ENCODE peak calls at places on chromosomes 16 and 17, in six cellular contexts. G is breast epithelium, Y is tibial nerve, D is upper lobe of left lung, K is ovary, C is sigmoid colon. R is an unnamed sample. For H3K4me1 and H3K36me3, the result is how much of the 10 kb centered on the place peaks cover.

GRCh38 chr17:80786887-80787286 is 204.8 kb upstream of the CHMP6 start:
- DNase-seq in D (no peak), G (no peak), K (no peak), Y (no peak), C (no peak), R (no peak)

GRCh38 chr17:80036715-80037477 is 454 bp downstream of the CCDC40 start:
- DNase-seq in Y (no peak), G (no peak), C (no peak), D (peak), K (no peak), R (peak)

GRCh38 chr16:73506568-73507056 is 458.7 kb upstream of the ZFHX3 start:
- DNase-seq in D (no peak), C (no peak), Y (no peak), G (no peak), K (no peak), R (no peak)

GRCh38 chr17:75848523-75849303 is 4.5 kb upstream of the UNC13D start:
- DNase-seq in C (peak), K (peak), D (peak), G (peak), Y (peak), R (peak)

GRCh38 chr17:17766351-17767095 is 70.3 kb downstream of the SREBF1 start:
- DNase-seq in D (peak), G (no peak), K (no peak), C (no peak), Y (no peak), R (no peak)

GRCh38 chr17:48261297-48261880 is 153.8 kb downstream of the SNX11 start:
- DNase-seq in K (no peak), Y (no peak), C (no peak), G (no peak), D (no peak), R (no peak)

GRCh38 chr17:7750321-7750821 is 32.8 kb downstream of the DNAH2 start:
- DNase-seq in G (no peak), D (no peak), K (no peak), C (no peak), Y (no peak), R (no peak)

GRCh38 chr16:47916266-47916665 is 239.5 kb downstream of the ABCC12 start:
- DNase-seq in D (no peak), C (no peak), Y (no peak), K (no peak), G (no peak), R (no peak)

GRCh38 chr16:77657016-77657415 is 65.3 kb upstream of the NUDT7 start:
- DNase-seq in Y (no peak), K (no peak), G (no peak), D (no peak), C (no peak), R (no peak)

GRCh38 chr16:49515016-49515415 is 141.4 kb downstream of the C16orf78 start:
- DNase-seq in D (no peak), G (no peak), K (no peak), C (no peak), Y (no peak), R (no peak)

GRCh38 chr17:82943339-82943738 is 103.5 kb upstream of the ZNF750 start:
- DNase-seq in D (peak), G (no peak), K (no peak), C (peak), Y (no peak), R (no peak)

GRCh38 chr17:7295230-7296180 is 1.1 kb upstream of the YBX2 start:
- DNase-seq in D (no peak), G (no peak), K (no peak), Y (no peak), C (no peak), R (no peak)

GRCh38 chr17:40344321-40345160 is 20.0 kb downstream of the GJD3 start:
- DNase-seq in K (no peak), D (no peak), C (no peak), Y (no peak), G (no peak), R (no peak)

GRCh38 chr17:11240041-11240801 is 792 bp upstream of the SHISA6 start:
- DNase-seq in K (no peak), D (peak), G (no peak), C (no peak), Y (peak), R (no peak)

GRCh38 chr16:3953728-3954410 is 73.4 kb upstream of the CREBBP start:
- DNase-seq in Y (no peak), D (peak), K (no peak), G (no peak), C (peak), R (no peak)

GRCh38 chr17:76008630-76009425 is 8.2 kb downstream of the CDK3 start:
- DNase-seq in G (no peak), D (peak), C (no peak), K (no peak), Y (no peak), R (no peak)

GRCh38 chr17:38611070-38611786 is 5.5 kb upstream of the SRCIN1 start:
- DNase-seq in C (no peak), K (no peak), Y (no peak), G (no peak), D (no peak), R (no peak)

GRCh38 chr17:28476076-28476475 is 2.6 kb downstream of the SLC13A2 start:
- DNase-seq in D (no peak), K (no peak), C (peak), Y (no peak), G (peak), R (no peak)

GRCh38 chr16:69834817-69835477 is 72.8 kb downstream of the WWP2 start:
- DNase-seq in D (no peak), G (no peak), Y (no peak), K (no peak), C (no peak), R (no peak)

GRCh38 chr16:68179196-68179795 is 56.6 kb downstream of the ESRP2 start:
- DNase-seq in C (no peak), D (no peak), K (no peak), Y (no peak), G (no peak), R (no peak)

GRCh38 chr17:66373079-66373478 is 70.7 kb downstream of the PRKCA start:
- DNase-seq in D (no peak), G (no peak), K (no peak), C (no peak), Y (no peak), R (no peak)

GRCh38 chr16:14219983-14220382 is 148.9 kb downstream of the MRTFB start:
- DNase-seq in D (no peak), Y (no peak), C (no peak), G (no peak), K (no peak), R (no peak)

GRCh38 chr16:20857281-20857680 is 42.9 kb downstream of the DCUN1D3 start:
- DNase-seq in C (no peak), Y (no peak), G (no peak), K (no peak), D (no peak), R (no peak)

DNA sequence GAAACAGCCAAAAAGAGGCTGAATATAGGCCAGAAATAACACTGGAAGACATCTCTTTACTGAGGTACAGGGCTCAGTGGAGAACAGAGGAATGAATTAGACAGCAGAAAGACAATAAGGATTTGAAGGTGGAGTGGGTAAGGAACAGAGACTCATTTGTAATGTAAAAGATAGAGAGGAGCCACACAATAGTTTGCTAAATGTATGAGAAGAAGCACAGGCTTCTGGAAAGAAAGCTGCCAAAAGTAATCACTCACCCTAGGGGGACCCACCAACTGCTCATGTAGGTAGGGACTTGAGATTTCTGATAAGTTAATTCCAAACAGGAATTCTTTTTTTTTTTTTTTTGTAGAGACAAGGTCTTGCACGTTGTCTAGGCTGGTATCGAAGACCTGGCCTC is 186.8 kb downstream of the AATF start:
- DNase-seq in G (no peak), Y (no peak), C (no peak), K (no peak), D (no peak), R (no peak)
- H3K4me1 ChIP-seq in G (under half), Y (under half), C (under half), K (under half), D (under half), R (under half)

GRCh38 chr16:647173-647902 is 1.8 kb upstream of the WDR90 start:
- DNase-seq in D (peak), G (no peak), K (no peak), Y (no peak), C (no peak), R (no peak)
- H3K27ac ChIP-seq in D (no peak), G (peak), K (no peak), Y (peak), C (peak), R (no peak)

DNA sequence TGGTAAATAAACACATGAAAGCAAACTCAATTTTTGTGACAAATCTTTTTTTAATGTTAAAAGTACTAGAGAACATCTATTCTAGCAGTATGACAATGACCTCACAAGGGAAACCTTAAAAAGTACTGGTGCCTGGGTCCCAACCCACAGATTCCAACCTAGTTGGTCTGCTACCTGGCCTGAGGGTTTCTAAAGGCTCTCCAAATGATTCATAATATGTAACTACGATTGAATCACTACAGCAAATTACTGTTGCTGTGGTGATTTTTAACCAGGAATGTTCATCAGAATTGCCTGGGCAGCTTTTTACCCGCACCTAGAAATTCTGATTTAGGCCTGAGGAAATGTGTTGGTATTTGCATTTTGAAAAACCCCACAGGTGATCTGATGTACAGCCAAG is 26.1 kb downstream of the CDR2 start:
- DNase-seq in Y (no peak), K (no peak), D (no peak), G (no peak), C (no peak), R (no peak)
- H3K36me3 ChIP-seq in Y (under half), K (under half), D (under half), G (under half), C (under half), R (half or more)

GRCh38 chr17:42565523-42566214 is 1.2 kb upstream of the MLX start:
- DNase-seq in K (no peak), Y (no peak), G (no peak), C (no peak), D (no peak), R (no peak)

GRCh38 chr17:42568341-42569111 is 1.6 kb downstream of the MLX start:
- DNase-seq in Y (no peak), D (peak), G (no peak), C (peak), K (no peak), R (no peak)

GRCh38 chr17:42564815-42565522 is 1.9 kb upstream of the MLX start:
- DNase-seq in G (no peak), C (no peak), D (no peak), K (no peak), Y (no peak), R (no peak)

GRCh38 chr17:42566215-42566872 is 556 bp upstream of the MLX start:
- DNase-seq in D (no peak), C (no peak), K (no peak), Y (no peak), G (no peak), R (no peak)

DNA sequence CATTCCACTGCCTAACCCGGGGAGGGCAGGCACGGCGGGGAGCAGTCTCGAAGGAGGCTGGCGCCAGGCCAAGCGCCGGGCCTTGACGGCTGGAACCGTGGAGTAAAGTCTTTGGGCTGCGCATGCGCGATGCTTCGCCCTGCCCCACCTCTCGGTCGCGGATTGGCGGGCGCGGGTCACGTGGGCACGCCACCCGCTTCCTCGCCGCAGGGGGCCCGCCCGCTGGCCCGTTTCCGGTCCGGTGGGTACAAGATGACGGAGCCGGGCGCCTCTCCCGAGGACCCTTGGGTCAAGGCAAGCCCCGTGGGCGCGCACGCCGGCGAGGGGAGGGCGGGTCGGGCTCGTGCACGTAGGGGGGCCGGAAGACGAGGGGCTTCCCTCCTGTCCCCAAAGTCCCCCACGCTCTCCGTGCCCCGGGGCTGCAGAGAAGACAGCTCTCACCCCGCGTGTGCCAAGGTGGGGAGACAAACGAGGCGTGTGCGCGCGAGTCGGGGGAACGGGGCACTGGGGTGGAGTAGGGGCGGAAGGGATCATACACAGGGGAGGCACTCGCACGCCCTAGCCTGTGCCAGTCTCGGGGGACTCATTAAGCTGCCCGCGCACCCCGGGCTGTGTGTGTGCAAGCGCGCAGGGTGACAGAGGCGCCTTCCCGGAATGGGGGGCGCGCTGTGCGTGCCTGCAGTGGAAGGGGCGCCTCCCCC is at the start of gene MLX:
- DNase-seq in G (peak), D (peak), Y (peak), C (peak), K (peak), R (peak)
- H3K4me1 ChIP-seq in G (under half), D (half or more), Y (under half), C (under half), K (under half), R (under half)

GRCh38 chr17:956905-957304 is 22.7 kb downstream of the NXN start:
- DNase-seq in D (no peak), Y (no peak), G (no peak), K (no peak), C (no peak), R (no peak)

GRCh38 chr17:957856-958421 is 21.6 kb downstream of the NXN start:
- DNase-seq in K (no peak), D (no peak), C (no peak), Y (no peak), G (no peak), R (no peak)

GRCh38 chr17:951388-952132 is 28.0 kb downstream of the NXN start:
- DNase-seq in G (no peak), Y (no peak), D (peak), C (peak), K (no peak), R (no peak)

GRCh38 chr17:953767-954166 is 25.8 kb downstream of the NXN start:
- DNase-seq in C (no peak), Y (no peak), D (no peak), K (no peak), G (no peak), R (no peak)

DNA sequence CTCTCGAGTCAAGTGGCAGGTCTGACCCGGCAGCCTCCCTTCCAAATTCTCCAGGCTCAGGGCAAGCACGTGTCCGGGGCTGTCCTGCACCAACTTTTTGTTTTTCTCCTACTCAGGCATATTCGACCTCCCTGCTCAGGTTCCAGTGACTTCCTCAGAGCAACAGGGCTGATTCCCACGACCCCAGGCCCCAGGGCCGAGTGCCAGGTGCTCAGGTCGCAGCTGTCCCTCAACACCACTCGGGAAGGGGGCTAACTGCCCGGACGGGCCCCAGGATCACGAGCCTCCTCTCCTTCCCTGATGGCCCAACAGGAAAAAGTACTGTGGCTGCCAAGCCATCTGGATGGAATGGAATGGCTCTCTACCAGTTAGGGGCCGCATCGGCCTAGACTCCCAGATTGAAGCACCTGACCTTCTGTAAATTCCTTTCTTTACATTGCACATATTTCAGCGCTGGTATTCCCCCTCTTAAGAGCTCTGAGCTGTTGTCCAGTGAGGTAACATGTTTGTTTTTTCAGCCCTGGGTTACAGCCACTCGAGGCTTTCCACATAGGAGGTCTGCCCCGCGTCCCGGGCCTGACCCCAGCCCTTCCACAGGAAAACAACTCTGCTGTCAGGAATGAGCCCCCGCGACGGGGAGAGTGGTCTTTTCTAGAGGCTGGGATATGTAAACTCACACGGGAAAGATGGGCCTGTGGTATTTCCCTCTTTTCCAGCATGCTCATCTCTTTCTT is 25.0 kb downstream of the NXN start:
- DNase-seq in K (no peak), C (no peak), Y (no peak), D (no peak), G (no peak), R (no peak)
- H3K27ac ChIP-seq in K (no peak), C (peak), Y (peak), D (peak), G (peak), R (no peak)

GRCh38 chr17:29663155-29663554 is 40.4 kb upstream of the CORO6 start:
- DNase-seq in G (no peak), C (no peak), Y (no peak), D (no peak), K (no peak), R (no peak)
- H3K36me3 ChIP-seq in G (under half), C (under half), Y (under half), D (under half), K (under half), R (under half)

DNA sequence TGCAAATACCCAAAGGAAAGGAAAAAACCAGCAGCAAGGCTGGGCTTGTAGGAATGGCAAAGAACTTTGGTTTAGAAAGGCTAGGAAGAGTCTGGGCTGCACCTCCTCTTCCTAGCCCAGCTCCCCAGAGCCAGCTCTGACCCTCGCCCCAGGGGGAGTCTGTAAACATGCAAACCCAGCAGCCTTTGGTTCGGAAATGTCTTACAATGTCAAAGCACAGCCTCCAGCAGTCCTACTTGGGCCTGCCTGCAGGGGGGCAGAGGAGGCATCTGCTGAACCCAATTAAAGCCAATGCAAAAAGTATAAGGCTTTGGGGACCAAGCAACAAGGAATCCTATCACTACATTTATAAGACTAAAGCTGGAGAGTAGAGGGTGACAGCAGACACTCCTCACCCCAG is 5.0 kb upstream of the FTSJ3 start:
- DNase-seq in C (no peak), K (no peak), D (no peak), Y (no peak), G (no peak), R (no peak)
- H3K4me1 ChIP-seq in C (under half), K (under half), D (under half), Y (under half), G (under half), R (under half)

GRCh38 chr16:23145608-23146007 is 3.6 kb downstream of the USP31 start:
- DNase-seq in C (no peak), G (no peak), D (no peak), Y (no peak), K (no peak), R (no peak)
- H3K27ac ChIP-seq in C (no peak), G (peak), D (no peak), Y (no peak), K (no peak), R (no peak)

GRCh38 chr16:30961384-30961783 is 3.8 kb downstream of the SETD1A start:
- DNase-seq in C (no peak), G (no peak), K (no peak), D (no peak), Y (no peak), R (no peak)
- H3K36me3 ChIP-seq in C (half or more), G (under half), K (under half), D (half or more), Y (under half), R (half or more)